ENCODE peak calls at places on chromosomes 6 and 20, in seven cellular contexts. X is H1, G is HepG2, Q is HCT116, S is SK-N-SH, C is GM12878, R is K562. U is an unnamed sample.

GRCh38 chr6:138499303-138499991 is at the start of gene NHSL1:
- DNase-seq in X (no peak), G (peak; percentile 84), Q (no peak), S (no peak), C (peak; percentile 34), R (no peak), U (no peak)

GRCh38 chr6:110509617-110510231 is 33.3 kb upstream of the SLC22A16 start:
- DNase-seq in X (no peak), G (peak; percentile 46), Q (peak; percentile 68), S (no peak), C (no peak), R (no peak), U (no peak)

GRCh38 chr20:48725589-48725991 is 102.2 kb downstream of the PREX1 start:
- DNase-seq in X (no peak), G (no peak), Q (peak; percentile 21), S (peak; percentile 27), C (no peak), R (peak; percentile 77), U (no peak)

GRCh38 chr20:53608456-53609413 is 15.1 kb upstream of the ZNF217 start:
- DNase-seq in X (no peak), G (no peak), Q (no peak), S (no peak), C (no peak), R (peak; percentile 88), U (no peak)

GRCh38 chr6:111663692-111664564 is 58.2 kb upstream of the TRAF3IP2 start:
- DNase-seq in X (peak; percentile 44), G (no peak), Q (no peak), S (peak; percentile 36), C (no peak), R (peak; percentile 30), U (peak; percentile 72)

GRCh38 chr6:56534680-56535419 is 107.8 kb downstream of the DST start:
- DNase-seq in X (peak; percentile 56), G (no peak), Q (no peak), S (no peak), C (no peak), R (no peak), U (no peak)

GRCh38 chr6:110101885-110102284 is 77.6 kb downstream of the WASF1 start:
- DNase-seq in X (no peak), G (no peak), Q (no peak), S (no peak), C (no peak), R (peak; percentile 11), U (no peak)

GRCh38 chr20:10225439-10226080 is 6.9 kb downstream of the SNAP25 start:
- DNase-seq in X (no peak), G (peak; percentile 54), Q (no peak), S (peak; percentile 34), C (no peak), R (peak; percentile 25), U (no peak)

GRCh38 chr20:60372822-60373221 is 414.6 kb downstream of the CDH26 start:
- DNase-seq in X (no peak), G (no peak), Q (no peak), S (no peak), C (no peak), R (no peak), U (no peak)

GRCh38 chr6:3194535-3195376 is 32.7 kb downstream of the TUBB2B start:
- DNase-seq in X (no peak), G (no peak), Q (no peak), S (peak; percentile 85), C (no peak), R (no peak), U (peak; percentile 58)
- TF ChIP-seq YY1 in X (no peak), G (no peak), Q (no peak), S (no peak), C (no peak), R (no peak), U (no peak)

GRCh38 chr6:169251822-169252804 is 1.5 kb downstream of the THBS2 start:
- DNase-seq in X (no peak), G (no peak), Q (no peak), S (no peak), C (no peak), R (no peak), U (no peak)
- TF ChIP-seq YY1 in X (no peak), G (no peak), Q (no peak), S (no peak), C (no peak), R (no peak), U (no peak)

DNA sequence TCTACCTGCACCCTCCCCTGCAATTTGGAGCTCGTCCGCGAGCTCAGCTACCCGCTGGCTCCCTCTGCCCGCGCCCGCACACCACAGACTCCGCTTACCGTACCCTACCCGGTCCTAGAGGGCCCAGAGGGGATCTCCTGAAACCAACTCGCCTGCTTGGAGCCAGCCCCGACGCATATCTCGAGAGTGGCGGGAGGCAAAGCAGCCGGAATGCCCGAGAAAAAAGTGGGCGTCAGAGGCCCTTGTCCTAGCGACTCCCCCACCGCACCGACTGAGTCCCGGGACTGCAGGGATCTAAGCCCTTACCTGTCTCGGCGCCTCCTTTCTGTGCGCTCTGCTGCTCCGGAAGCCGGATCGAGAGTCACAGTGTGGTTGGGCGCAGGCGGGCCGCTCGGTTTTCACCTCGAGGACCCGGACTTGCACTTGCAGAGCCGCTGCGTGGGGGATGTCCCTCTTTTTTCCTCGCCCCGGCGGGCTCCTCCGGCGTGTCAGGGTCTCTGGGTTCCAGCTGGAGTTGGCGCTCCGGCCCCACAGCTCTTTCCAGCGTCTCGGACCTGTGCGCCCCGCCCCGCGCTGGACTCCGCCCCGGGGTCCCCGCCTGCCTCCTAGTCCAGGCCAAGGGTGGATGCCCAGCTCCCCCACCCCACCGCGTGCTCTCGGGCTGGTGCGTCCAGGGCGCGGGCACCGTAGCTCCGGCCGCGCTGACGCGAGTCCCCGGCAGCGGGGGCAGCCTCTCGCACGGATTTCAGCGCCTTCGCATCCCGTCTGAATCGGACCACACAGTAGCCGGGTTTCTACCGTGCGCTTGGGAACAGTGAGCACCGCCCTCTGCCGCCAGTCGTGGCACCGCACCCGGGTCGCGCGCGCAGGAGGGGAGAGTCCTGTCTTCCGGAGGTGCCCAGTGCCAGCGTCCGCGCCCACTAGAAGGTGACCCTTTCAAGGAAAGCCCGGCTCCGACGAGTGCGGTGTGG is at the start of gene PROKR2:
- DNase-seq in X (peak; percentile 17), G (no peak), Q (no peak), S (peak; percentile 88), C (no peak), R (no peak), U (peak; percentile 59)
- TF ChIP-seq YY1 in X (no peak), G (no peak), Q (no peak), S (no peak), C (no peak), R (no peak), U (no peak)

DNA sequence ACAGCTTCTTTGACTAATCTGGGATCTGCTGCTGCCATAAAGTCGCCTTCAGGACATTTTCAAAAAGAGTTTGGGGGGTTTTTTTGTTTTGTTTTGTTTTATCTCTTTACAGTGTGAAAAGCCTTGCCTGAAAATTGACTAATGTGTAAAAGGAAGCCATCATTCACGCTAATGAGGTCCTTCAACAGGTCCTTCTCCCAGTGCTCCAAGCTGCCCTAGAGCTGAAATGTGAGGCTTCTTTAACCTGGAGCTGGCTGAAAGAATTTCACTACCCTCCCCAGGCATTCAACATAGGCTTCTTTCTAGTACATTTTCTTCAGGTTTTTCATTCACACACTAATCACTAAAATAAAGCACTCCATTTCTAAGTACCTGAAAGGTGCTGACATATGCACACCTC is 145.1 kb upstream of the PRDM1 start:
- DNase-seq in X (no peak), G (no peak), Q (no peak), S (no peak), C (no peak), R (no peak), U (no peak)
- TF ChIP-seq YY1 in X (no peak), G (no peak), Q (no peak), S (no peak), C (no peak), R (no peak), U (no peak)

GRCh38 chr6:45911691-45912090 is 104.0 kb downstream of the CLIC5 start:
- DNase-seq in X (no peak), G (no peak), Q (no peak), S (no peak), C (no peak), R (no peak), U (no peak)
- TF ChIP-seq YY1 in X (no peak), G (no peak), Q (no peak), S (no peak), C (no peak), R (no peak), U (no peak)

GRCh38 chr20:57707849-57708693 is 1.7 kb downstream of the PMEPA1 start:
- DNase-seq in X (no peak), G (no peak), Q (no peak), S (no peak), C (no peak), R (no peak), U (no peak)

GRCh38 chr20:57709823-57710799 is at the start of gene PMEPA1:
- DNase-seq in X (peak; percentile 84), G (peak; percentile 17), Q (peak; percentile 56), S (peak; percentile 99), C (no peak), R (peak; percentile 93), U (peak; percentile 92)

GRCh38 chr20:57710841-57711240 is 1.0 kb upstream of the PMEPA1 start:
- DNase-seq in X (no peak), G (no peak), Q (no peak), S (no peak), C (no peak), R (no peak), U (no peak)

GRCh38 chr20:57707320-57707719 is 2.5 kb downstream of the PMEPA1 start:
- DNase-seq in X (no peak), G (no peak), Q (no peak), S (no peak), C (no peak), R (no peak), U (no peak)

DNA sequence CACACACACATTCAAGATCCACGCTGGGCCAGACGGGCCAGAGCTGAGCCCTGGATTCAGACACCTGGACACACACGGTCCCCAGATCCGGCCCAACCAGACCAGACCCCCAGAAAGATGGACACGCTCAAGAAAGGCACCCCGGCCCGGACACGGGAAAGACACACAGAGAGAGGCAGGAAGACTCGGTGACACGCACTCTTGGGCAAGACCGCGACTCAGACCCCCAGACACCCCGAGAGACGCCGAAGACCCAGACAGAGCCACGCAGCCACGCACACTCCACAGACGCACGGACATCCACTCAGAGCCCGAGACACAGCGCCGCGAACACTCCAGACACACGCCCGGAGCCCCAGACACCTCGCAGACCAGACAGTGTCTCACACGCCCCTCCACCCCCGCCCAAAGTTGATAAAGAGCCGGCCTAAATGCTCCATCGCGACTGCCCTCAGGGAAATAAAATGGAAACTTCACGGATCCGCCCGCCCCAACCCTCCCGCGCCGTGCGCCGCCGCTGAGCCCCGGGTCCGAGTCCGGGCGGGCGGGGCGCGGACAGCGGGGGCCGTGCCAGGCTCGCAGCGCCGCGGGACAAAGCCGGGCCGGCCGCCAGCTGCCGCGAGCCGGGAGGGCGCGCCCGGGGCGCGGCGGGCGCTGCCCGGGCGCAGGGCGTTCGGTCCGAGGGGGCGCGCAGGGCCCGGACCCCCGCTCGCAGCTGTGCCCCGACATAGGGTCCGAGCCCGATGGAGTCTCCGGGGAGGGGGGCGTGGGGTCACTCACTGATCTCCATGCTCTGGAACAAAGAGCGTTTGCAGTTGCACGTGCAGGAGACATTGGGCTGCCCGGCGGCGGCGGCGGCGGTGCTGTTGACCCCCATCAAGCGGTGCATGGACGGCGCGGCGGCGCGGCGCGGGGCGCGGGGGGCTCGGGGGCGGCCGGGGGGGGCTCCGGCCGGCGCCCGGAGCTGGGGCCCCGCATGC is 831 bp downstream of the PMEPA1 start:
- DNase-seq in X (no peak), G (no peak), Q (no peak), S (peak; percentile 82), C (no peak), R (no peak), U (no peak)
- TF ChIP-seq YY1 in X (no peak), G (no peak), Q (no peak), S (no peak), C (no peak), R (no peak), U (no peak)

U was measured in NT2/D1.